ENCODE peak calls at places on chromosome 20, in five cellular contexts. I, V, T, Z and G are unnamed samples. For H3K9me3, the result is how much of the 10 kb centered on the place peaks cover.

GRCh38 chr20:20368414-20369352 is 779 bp downstream of the INSM1 start:
- DNase-seq in I (no peak), V (no peak), T (no peak), Z (peak), G (no peak)

GRCh38 chr20:36490191-36490590 is 51.1 kb upstream of the MYL9 start:
- DNase-seq in I (no peak), V (no peak), T (no peak), Z (no peak), G (no peak)

GRCh38 chr20:11929947-11930346 is 12.3 kb downstream of the BTBD3 start:
- DNase-seq in I (no peak), V (no peak), T (no peak), Z (no peak), G (no peak)

GRCh38 chr20:19314619-19315018 is 102.2 kb downstream of the SLC24A3 start:
- DNase-seq in I (no peak), V (no peak), T (no peak), Z (no peak), G (no peak)

GRCh38 chr20:50386641-50386960 is 123.6 kb upstream of the PTPN1 start:
- DNase-seq in I (no peak), V (peak), T (no peak), Z (no peak), G (no peak)

GRCh38 chr20:61983965-61984364 is 81.7 kb downstream of the TAF4 start:
- DNase-seq in I (no peak), V (no peak), T (no peak), Z (no peak), G (no peak)

GRCh38 chr20:64205611-64206026 is 41.4 kb downstream of the MYT1 start:
- DNase-seq in I (no peak), V (no peak), T (no peak), Z (no peak), G (no peak)

GRCh38 chr20:51223163-51223562 is 200.3 kb upstream of the KCNG1 start:
- DNase-seq in I (no peak), V (no peak), T (no peak), Z (no peak), G (no peak)

GRCh38 chr20:10433014-10433622 is 904 bp downstream of the MKKS start:
- DNase-seq in I (no peak), V (peak), T (no peak), Z (no peak), G (no peak)

GRCh38 chr20:21505161-21505809 is 8.6 kb downstream of the NKX2-2 start:
- DNase-seq in I (peak), V (peak), T (peak), Z (peak), G (peak)

GRCh38 chr20:517221-517620 is 26.4 kb downstream of the CSNK2A1 start:
- DNase-seq in I (no peak), V (no peak), T (no peak), Z (no peak), G (no peak)

GRCh38 chr20:51462566-51463276 is 79.8 kb downstream of the NFATC2 start:
- DNase-seq in I (no peak), V (no peak), T (peak), Z (peak), G (no peak)

GRCh38 chr20:63706852-63707557 is 771 bp downstream of the ARFRP1 start:
- DNase-seq in I (peak), V (peak), T (peak), Z (peak), G (peak)

GRCh38 chr20:8127553-8128255 is 4.4 kb upstream of the PLCB1 start:
- DNase-seq in I (no peak), V (no peak), T (no peak), Z (no peak), G (no peak)

GRCh38 chr20:1210501-1210900 is 7.2 kb downstream of the C20orf202 start:
- DNase-seq in I (no peak), V (no peak), T (no peak), Z (no peak), G (no peak)

GRCh38 chr20:51360451-51361230 is 181.9 kb downstream of the NFATC2 start:
- DNase-seq in I (no peak), V (no peak), T (no peak), Z (no peak), G (no peak)

GRCh38 chr20:6956574-6956973 is 189.1 kb downstream of the BMP2 start:
- DNase-seq in I (no peak), V (no peak), T (no peak), Z (no peak), G (no peak)

GRCh38 chr20:53917145-53918009 is 153.0 kb downstream of the BCAS1 start:
- DNase-seq in I (no peak), V (no peak), T (no peak), Z (peak), G (no peak)

GRCh38 chr20:64131406-64131805 is 24.0 kb upstream of the NPBWR2 start:
- DNase-seq in I (no peak), V (no peak), T (no peak), Z (no peak), G (no peak)

GRCh38 chr20:57774951-57775350 is 65.1 kb upstream of the PMEPA1 start:
- DNase-seq in I (no peak), V (no peak), T (no peak), Z (no peak), G (no peak)

GRCh38 chr20:58553841-58554240 is 38.6 kb upstream of the APCDD1L start:
- DNase-seq in I (no peak), V (no peak), T (no peak), Z (no peak), G (no peak)

GRCh38 chr20:19701449-19701848 is 56.6 kb upstream of the RIN2 start:
- DNase-seq in I (no peak), V (no peak), T (no peak), Z (no peak), G (no peak)

GRCh38 chr20:32454164-32455145 is 96.3 kb downstream of the ASXL1 start:
- DNase-seq in I (no peak), V (no peak), T (no peak), Z (no peak), G (no peak)

GRCh38 chr20:17806739-17807441 is 107.1 kb downstream of the BANF2 start:
- DNase-seq in I (no peak), V (no peak), T (peak), Z (peak), G (no peak)
- H3K9me3 ChIP-seq in I (under half), V (under half), T (under half), Z (under half), G (under half)

GRCh38 chr20:42706762-42707161 is 482.9 kb downstream of the PTPRT start:
- DNase-seq in I (no peak), V (no peak), T (no peak), Z (no peak), G (no peak)
- H3K9me3 ChIP-seq in I (under half), V (under half), T (under half), Z (under half), G (under half)

GRCh38 chr20:22696759-22697158 is 112.4 kb upstream of the FOXA2 start:
- DNase-seq in I (no peak), V (no peak), T (no peak), Z (no peak), G (no peak)

GRCh38 chr20:22700387-22700786 is 116.0 kb upstream of the FOXA2 start:
- DNase-seq in I (no peak), V (no peak), T (no peak), Z (no peak), G (no peak)

GRCh38 chr20:22701679-22702308 is 117.4 kb upstream of the FOXA2 start:
- DNase-seq in I (no peak), V (no peak), T (no peak), Z (no peak), G (no peak)

GRCh38 chr20:22699396-22699795 is 115.0 kb upstream of the FOXA2 start:
- DNase-seq in I (no peak), V (no peak), T (no peak), Z (no peak), G (no peak)

DNA sequence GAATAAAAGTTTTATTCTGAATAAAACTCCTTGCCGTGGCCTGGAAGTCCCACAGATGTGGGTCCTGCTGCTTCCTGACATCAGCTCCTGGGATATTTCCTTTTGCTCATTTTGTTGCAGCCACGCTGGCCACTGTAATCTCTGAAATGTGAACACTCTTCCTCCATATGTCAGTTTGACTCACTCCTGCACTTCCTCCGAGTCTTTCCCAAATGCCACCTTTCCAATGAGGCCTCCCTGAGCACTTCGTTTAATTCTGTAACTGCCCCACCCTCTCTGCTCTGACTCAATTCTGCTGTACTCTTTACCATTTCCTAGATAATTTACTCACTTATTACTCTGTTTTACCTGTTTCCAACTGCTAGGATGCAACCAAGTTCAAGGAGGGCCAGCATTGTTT is 114.1 kb upstream of the FOXA2 start:
- DNase-seq in I (no peak), V (no peak), T (no peak), Z (no peak), G (no peak)
- H3K9me3 ChIP-seq in I (under half), V (under half), T (under half), Z (under half), G (under half)

GRCh38 chr20:47118641-47119040 is 224.0 kb downstream of the EYA2 start:
- DNase-seq in I (no peak), V (no peak), T (no peak), Z (no peak), G (no peak)

GRCh38 chr20:47117789-47118188 is 223.1 kb downstream of the EYA2 start:
- DNase-seq in I (no peak), V (no peak), T (no peak), Z (no peak), G (no peak)

GRCh38 chr20:47120346-47120745 is 225.7 kb downstream of the EYA2 start:
- DNase-seq in I (no peak), V (no peak), T (no peak), Z (no peak), G (no peak)

GRCh38 chr20:47117325-47117724 is 222.7 kb downstream of the EYA2 start:
- DNase-seq in I (no peak), V (no peak), T (no peak), Z (no peak), G (no peak)

DNA sequence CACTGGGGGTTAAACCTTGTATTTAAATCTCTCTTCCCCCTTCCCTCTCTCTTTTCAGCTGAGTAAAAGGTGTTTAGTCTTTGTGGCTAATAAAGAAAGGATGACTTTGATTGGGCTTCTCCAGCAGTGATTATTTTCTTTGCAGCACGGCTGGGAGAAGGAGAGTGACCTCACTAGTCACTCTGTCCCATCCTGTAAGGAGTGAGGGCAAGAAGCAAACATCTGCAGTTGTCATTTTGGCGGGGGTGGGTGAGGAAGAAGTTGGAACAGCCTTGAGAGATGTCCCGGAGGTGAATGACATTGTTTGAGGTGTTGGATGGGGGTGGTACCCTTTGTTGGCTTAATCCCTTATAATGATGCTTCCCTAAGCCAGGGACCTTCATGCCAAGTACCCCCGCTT is 223.6 kb downstream of the EYA2 start:
- DNase-seq in I (no peak), V (no peak), T (no peak), Z (no peak), G (no peak)
- H3K9me3 ChIP-seq in I (under half), V (under half), T (under half), Z (under half), G (under half)

DNA sequence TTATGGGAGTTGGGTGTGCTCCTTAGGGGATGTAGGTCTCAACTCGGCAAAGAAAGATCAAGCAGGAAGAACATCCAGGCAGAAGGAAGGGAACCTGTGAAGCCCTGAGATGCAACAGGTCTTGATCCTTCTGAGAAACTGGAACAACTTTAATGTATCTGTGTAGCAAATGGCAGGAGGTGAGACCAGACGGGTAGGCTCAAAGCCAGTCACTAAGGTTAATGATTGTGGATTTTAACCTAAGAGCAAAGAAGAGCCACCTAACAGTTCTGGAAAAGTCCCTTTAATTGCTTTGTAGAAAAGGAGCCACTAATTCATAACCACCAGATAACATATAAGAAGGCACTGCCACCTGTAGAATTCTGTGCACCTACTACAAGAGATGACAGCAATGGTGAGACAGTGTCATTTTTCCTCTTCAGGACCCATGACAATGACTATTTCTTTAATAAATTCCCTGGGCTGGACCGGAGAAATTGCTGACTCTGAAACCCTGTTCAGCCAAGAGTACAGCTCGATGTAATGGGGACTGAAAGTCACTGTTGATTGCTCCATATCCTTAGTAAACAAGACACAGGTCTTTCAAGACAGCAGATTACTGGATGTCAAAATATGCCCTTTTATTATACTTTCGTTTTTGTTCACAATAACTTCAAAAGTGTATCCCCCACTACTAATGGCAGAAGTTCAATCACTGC is 326.2 kb downstream of the CBLN4 start:
- DNase-seq in I (no peak), V (no peak), T (no peak), Z (no peak), G (no peak)
- H3K9me3 ChIP-seq in I (under half), V (under half), T (under half), Z (under half), G (under half)